ENCODE peak calls at places on chromosomes 2 and 18, in four cellular contexts. N is K562, H is H1, Z is HepG2. Q is an unnamed sample.

GRCh38 chr18:39942702-39943101 is 2012.3 kb upstream of the PIK3C3 start:
- DNase-seq in N (no peak), Z (no peak), H (no peak), Q (no peak)

GRCh38 chr2:3299130-3299529 is 78.5 kb downstream of the EIPR1 start:
- DNase-seq in H (no peak), N (no peak), Z (no peak), Q (no peak)

GRCh38 chr2:30511122-30512083 is 64.4 kb downstream of the LCLAT1 start:
- DNase-seq in H (no peak), Z (peak), N (peak), Q (peak)

GRCh38 chr18:68445131-68445530 is 269.8 kb downstream of the TMX3 start:
- DNase-seq in Z (no peak), H (no peak), N (no peak), Q (no peak)

GRCh38 chr2:72914226-72915075 is 2.9 kb upstream of the EMX1 start:
- DNase-seq in Z (no peak), H (no peak), N (no peak), Q (no peak)

GRCh38 chr2:240155080-240156025 is 14.9 kb upstream of the OTOS start:
- DNase-seq in N (no peak), H (no peak), Z (no peak), Q (no peak)

GRCh38 chr18:5197032-5197434 is at the start of gene AKAIN1:
- DNase-seq in Z (peak), N (peak), H (no peak), Q (no peak)

GRCh38 chr2:205283721-205284270 is 398.5 kb upstream of the NRP2 start:
- DNase-seq in Z (no peak), N (no peak), H (no peak), Q (no peak)

GRCh38 chr2:85264471-85264870 is 63.3 kb downstream of the TGOLN2 start:
- DNase-seq in Z (no peak), H (no peak), N (no peak), Q (no peak)

GRCh38 chr2:45710468-45710867 is 59.0 kb downstream of the PRKCE start:
- DNase-seq in N (no peak), Z (no peak), H (no peak), Q (no peak)

GRCh38 chr18:4101009-4101408 is 354.1 kb downstream of the DLGAP1 start:
- DNase-seq in H (no peak), Z (no peak), N (no peak), Q (no peak)

GRCh38 chr2:204228169-204228940 is 291.8 kb downstream of the ICOS start:
- DNase-seq in N (no peak), H (peak), Z (no peak), Q (no peak)

GRCh38 chr2:95181774-95182173 is 16.2 kb downstream of the ZNF2 start:
- DNase-seq in N (no peak), H (no peak), Z (no peak), Q (no peak)

GRCh38 chr2:10647886-10648605 is 41.7 kb downstream of the NOL10 start:
- DNase-seq in H (no peak), Z (no peak), N (no peak), Q (no peak)

GRCh38 chr18:23900979-23901378 is 113.6 kb upstream of the TTC39C start:
- DNase-seq in H (no peak), Z (no peak), N (no peak), Q (no peak)

GRCh38 chr2:236871500-236872001 is 214.1 kb upstream of the COPS8 start:
- DNase-seq in H (no peak), Z (peak), N (no peak), Q (peak)

GRCh38 chr2:49241991-49242390 is 87.7 kb upstream of the FSHR start:
- DNase-seq in H (no peak), N (no peak), Z (no peak), Q (no peak)

GRCh38 chr18:5294618-5295230 is 802 bp downstream of the ZBTB14 start:
- DNase-seq in H (no peak), Z (peak), N (no peak), Q (peak)

GRCh38 chr18:26317353-26317865 is 91.2 kb downstream of the TAF4B start:
- DNase-seq in N (no peak), Z (peak), H (no peak), Q (no peak)

GRCh38 chr2:49003206-49003605 is 151.1 kb downstream of the FSHR start:
- DNase-seq in Z (no peak), N (no peak), H (no peak), Q (no peak)

GRCh38 chr18:1412660-1413659 is 508.3 kb downstream of the ADCYAP1 start:
- DNase-seq in H (no peak), N (no peak), Z (no peak), Q (no peak)

GRCh38 chr2:238873401-238873801 is 25.5 kb downstream of the TWIST2 start:
- DNase-seq in H (no peak), N (no peak), Z (no peak), Q (no peak)

GRCh38 chr18:13520306-13520705 is 206.1 kb downstream of the FAM210A start:
- DNase-seq in N (no peak), Z (no peak), H (no peak), Q (no peak)
- TF ChIP-seq JUN in N (no peak), Z (no peak), H (no peak), Q (no peak)

GRCh38 chr2:125373293-125373692 is 1282.7 kb upstream of the GYPC start:
- DNase-seq in Z (no peak), N (no peak), H (no peak), Q (no peak)
- TF ChIP-seq HDAC2 in Z (no peak), N (no peak), H (no peak), Q (no peak)

DNA sequence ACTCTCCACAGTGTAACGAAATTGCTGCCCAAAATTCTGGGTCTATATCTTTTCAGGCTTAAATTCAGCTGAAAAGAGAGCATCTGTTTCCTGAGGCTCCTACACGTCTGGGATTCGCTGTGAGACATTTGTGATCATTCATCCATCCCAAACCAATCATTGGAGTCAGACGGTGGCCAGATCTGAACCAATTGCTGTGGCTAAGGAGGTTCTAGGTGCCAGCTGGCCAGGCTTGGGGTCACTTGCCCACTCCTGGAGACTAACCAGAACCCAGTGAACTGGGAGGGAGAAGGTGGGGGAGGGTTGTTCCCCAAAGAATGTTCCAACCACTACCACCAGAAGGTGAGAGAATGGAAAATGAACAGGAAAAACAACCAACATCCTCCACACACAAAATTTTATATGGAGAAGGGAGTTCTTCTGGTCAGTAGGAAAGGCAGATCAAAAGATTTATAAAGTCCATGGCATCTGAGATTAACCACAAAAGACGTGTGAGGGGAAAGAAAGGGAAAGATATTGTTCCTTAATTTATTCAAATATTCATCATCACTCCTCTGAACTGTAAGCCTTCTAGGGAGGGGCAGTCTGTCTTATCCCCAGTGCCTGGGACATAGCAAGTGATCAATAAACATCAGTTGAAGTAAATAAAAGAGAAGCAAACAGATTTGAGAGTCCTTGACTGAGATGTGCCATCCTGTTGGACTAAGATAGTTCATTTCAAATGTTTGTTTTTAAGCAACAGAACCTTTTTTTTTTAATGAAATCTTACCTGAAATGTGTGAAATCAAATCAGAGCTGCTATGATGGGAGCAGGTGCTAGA is 3.0 kb upstream of the RTKN start:
- DNase-seq in N (no peak), Z (no peak), H (no peak), Q (no peak)
- TF ChIP-seq JUN in N (no peak), Z (no peak), H (no peak), Q (no peak)

GRCh38 chr2:8626572-8626971 is 55.3 kb upstream of the ID2 start:
- DNase-seq in Z (no peak), H (no peak), N (no peak), Q (no peak)

GRCh38 chr2:8627019-8627691 is 54.7 kb upstream of the ID2 start:
- DNase-seq in N (no peak), H (no peak), Z (peak), Q (peak)

GRCh38 chr2:8623958-8624591 is 57.8 kb upstream of the ID2 start:
- DNase-seq in Z (no peak), H (no peak), N (no peak), Q (no peak)

GRCh38 chr2:8624855-8625398 is 56.9 kb upstream of the ID2 start:
- DNase-seq in H (no peak), N (no peak), Z (peak), Q (no peak)

GRCh38 chr2:8625399-8626283 is 56.2 kb upstream of the ID2 start:
- DNase-seq in N (no peak), H (no peak), Z (peak), Q (no peak)
- TF ChIP-seq HDAC2 in N (no peak), H (no peak), Z (peak), Q (no peak)

DNA sequence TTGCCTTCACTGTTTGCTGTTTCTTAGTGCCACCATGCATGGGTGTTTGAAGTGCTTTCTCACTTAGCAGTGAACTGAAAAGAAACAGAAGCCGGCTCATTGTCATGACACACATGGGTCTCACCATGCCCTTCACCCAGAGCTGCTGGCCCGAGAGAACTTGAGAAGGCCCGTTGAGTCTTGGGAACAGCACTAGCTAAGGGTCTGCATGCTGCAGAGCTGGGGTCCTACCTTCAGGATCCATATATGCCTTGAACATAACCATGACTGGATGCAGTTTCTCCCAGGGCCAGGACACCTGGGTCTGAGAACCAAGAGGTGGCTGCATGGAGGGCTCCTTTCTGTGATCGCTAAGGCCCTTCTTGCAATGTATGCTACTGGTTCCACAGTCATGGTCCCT is 245.5 kb upstream of the HS6ST1 start:
- DNase-seq in Z (no peak), N (no peak), H (no peak), Q (no peak)
- TF ChIP-seq JUN in Z (no peak), N (no peak), H (no peak), Q (no peak)

GRCh38 chr2:68251855-68252406 is 401 bp downstream of the PPP3R1 start:
- DNase-seq in H (no peak), N (peak), Z (no peak), Q (no peak)

GRCh38 chr2:68253211-68254068 is 1.1 kb upstream of the PPP3R1 start:
- DNase-seq in Z (peak), H (no peak), N (peak), Q (peak)

GRCh38 chr2:68258854-68259253 is 6.5 kb upstream of the PPP3R1 start:
- DNase-seq in N (no peak), H (no peak), Z (no peak), Q (no peak)

GRCh38 chr2:68252407-68253210 is at the start of gene PPP3R1:
- DNase-seq in H (peak), N (peak), Z (peak), Q (peak)

GRCh38 chr2:68255736-68256450 is 3.6 kb upstream of the PPP3R1 start:
- DNase-seq in N (no peak), H (peak), Z (no peak), Q (no peak)
- TF ChIP-seq HDAC2 in N (no peak), H (no peak), Z (no peak), Q (no peak)

GRCh38 chr18:47611649-47612048 is 318.8 kb downstream of the SMAD2 start:
- DNase-seq in H (no peak), Z (no peak), N (no peak), Q (no peak)
- TF ChIP-seq JUN in H (no peak), Z (no peak), N (no peak), Q (no peak)

GRCh38 chr2:53826587-53827397 is 33.0 kb downstream of the GPR75 start:
- DNase-seq in H (no peak), N (no peak), Z (peak), Q (no peak)
- TF ChIP-seq HDAC2 in H (no peak), N (no peak), Z (peak), Q (no peak)

GRCh38 chr2:18267501-18267900 is 293.0 kb downstream of the RDH14 start:
- DNase-seq in Z (no peak), H (no peak), N (no peak), Q (no peak)

GRCh38 chr2:18266188-18266587 is 294.3 kb downstream of the RDH14 start:
- DNase-seq in N (no peak), H (no peak), Z (no peak), Q (no peak)

GRCh38 chr2:18271370-18272147 is 288.9 kb downstream of the RDH14 start:
- DNase-seq in N (no peak), Z (no peak), H (no peak), Q (no peak)

GRCh38 chr2:18265614-18266013 is 294.8 kb downstream of the RDH14 start:
- DNase-seq in Z (no peak), N (no peak), H (no peak), Q (no peak)

DNA sequence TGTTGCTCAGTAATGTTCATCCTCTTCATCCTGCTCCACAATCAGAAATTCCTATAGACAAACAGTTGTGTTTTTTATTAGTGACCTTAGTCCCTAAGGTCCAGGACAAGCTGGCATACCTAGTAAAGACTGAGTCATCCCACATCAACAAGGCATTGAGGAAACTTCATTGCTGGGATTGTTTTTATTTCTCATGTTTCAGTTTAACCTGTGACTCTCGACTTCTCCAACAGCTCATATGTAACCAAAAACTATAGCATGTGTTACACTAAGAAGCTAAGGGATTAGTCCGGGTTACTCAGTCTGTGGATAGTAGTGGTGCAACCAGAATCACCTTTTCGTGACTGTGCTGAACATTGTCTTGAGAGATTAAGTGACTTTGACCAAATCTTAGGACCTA is 292.1 kb downstream of the RDH14 start:
- DNase-seq in Z (no peak), N (no peak), H (no peak), Q (peak)
- TF ChIP-seq JUN in Z (no peak), N (no peak), H (no peak), Q (no peak)

Q was measured in A549.